ENCODE peak calls at places on chromosomes 2 and 18, in four cellular contexts. W is left ventricle myocardium inferior, G is IMR-90, E is GM12878. O is an unnamed sample.
A peak's percentile ranks its signal among the peaks of the same experiment; 100 is the strongest.

GRCh38 chr18:44957440-44957839 is 276.8 kb downstream of the SETBP1 start:
- DNase-seq in G (no peak), E (no peak), W (no peak), O (no peak)

GRCh38 chr2:70043252-70043875 is 43.9 kb upstream of the PCBP1 start:
- DNase-seq in G (no peak), E (no peak), W (no peak), O (no peak)

GRCh38 chr2:177265386-177265690 is 811 bp upstream of the NFE2L2 start:
- DNase-seq in G (peak; percentile 59), E (no peak), W (peak; percentile 61), O (no peak)

GRCh38 chr2:37326285-37326684 is 1.7 kb upstream of the PRKD3 start:
- DNase-seq in E (no peak), W (no peak), G (peak; percentile 86), O (no peak)

GRCh38 chr2:72738096-72738495 is 87.7 kb downstream of the EXOC6B start:
- DNase-seq in G (peak; percentile 73), W (no peak), E (no peak), O (no peak)

GRCh38 chr2:10303634-10304378 is 1.1 kb downstream of the HPCAL1 start:
- DNase-seq in E (no peak), G (peak; percentile 56), W (peak; percentile 40), O (peak; percentile 41)

GRCh38 chr2:132037527-132038178 is 124.1 kb downstream of the ANKRD30BL start:
- DNase-seq in E (no peak), W (no peak), G (no peak), O (peak; percentile 14)

GRCh38 chr2:234463626-234464290 is 33.1 kb downstream of the ARL4C start:
- DNase-seq in W (no peak), E (no peak), G (peak; percentile 76), O (no peak)

GRCh38 chr2:235170016-235170415 is 218.2 kb downstream of the SH3BP4 start:
- DNase-seq in W (no peak), E (no peak), G (peak; percentile 43), O (no peak)

DNA sequence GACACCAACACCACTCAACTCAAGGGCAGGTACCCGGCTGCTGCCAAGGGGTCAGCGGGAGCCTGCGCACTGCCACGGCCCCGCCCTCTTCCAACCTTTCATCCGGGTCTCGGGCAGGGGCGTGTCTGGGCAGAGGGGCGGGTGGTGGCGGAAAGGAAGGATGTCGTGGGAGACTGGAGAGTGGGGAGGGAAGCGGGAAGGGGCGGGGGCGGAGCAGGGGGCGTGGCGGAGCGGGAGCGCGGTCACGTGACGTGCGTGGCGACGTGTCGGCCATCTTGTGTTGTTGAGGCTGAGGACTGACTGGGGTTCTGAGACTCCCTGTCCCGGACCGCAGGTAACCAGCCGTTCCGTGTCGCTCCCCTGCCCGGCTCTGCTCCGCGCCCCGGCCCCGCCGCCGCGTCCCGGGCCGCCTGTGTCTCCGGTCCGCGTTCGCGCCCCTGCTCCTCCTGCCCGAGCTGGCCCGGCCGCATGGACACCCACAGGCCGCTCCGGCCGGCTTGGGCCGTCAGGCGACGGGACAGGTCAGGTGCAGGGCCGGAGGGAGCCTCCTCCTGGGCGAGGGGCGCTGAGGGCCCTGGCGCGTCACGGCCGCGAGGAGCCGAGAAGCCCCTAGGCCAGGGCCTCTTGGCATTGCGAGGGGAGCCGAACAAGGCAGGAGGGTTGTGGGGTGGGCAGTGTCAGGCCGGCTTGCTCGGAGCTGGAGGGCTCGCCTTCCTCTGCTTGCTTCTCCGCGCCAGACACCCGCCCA is at the start of gene GIGYF2:
- DNase-seq in E (peak; percentile 86), G (peak; percentile 92), W (peak; percentile 97), O (peak; percentile 98)
- TF ChIP-seq CTCF in E (no peak), G (no peak), W (no peak), O (no peak)

DNA sequence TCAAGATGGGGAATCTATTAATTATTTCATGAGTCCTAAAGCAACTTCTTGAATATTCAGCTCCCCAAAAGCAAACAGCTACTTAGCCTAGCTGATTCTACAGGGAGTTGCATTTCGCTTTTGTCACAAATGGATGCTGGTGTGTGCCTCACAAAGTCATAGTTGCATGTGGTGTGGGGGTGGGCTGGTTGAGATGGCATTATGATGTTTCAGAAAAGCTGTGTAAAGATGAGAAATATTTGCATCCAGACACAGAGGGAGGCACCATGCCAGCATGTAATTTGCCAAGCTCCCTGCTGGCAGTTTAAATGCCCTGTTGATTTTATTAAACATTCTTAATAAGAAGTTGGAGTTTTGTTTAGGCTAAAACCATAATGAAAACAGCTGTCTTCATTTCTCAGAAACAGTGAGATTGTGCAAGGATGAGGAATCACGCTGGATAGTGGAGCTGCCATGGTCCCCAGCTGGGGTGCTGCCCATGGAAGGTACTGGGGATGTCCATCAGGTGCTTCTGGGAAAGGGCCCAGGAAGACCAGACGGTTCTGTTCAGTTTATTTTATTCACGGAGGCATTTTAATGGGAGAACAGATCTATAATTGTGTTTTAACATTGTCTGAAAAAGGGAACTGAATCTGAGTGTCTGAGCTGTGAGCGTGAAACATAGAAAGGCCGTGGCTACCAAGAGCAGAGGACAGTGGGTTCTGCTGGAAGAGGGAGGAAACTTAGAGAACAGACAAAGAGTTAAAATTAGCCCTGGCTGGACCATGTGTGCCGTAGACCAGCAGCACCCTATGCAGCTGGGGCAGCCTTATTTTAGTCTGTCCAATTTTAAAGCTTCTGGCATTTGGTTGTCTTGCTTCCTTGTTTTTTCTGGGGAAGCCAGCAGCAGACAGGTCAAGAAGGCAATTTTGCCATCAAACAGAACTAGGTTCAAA is 177.1 kb downstream of the FAM210A start:
- DNase-seq in E (no peak), G (no peak), W (no peak), O (no peak)
- H3K27me3 ChIP-seq in E (no peaks in the 10 kb centered on the region), G (peaks cover 8% of the 10 kb centered on the region), W (no peaks in the 10 kb centered on the region), O (no peaks in the 10 kb centered on the region)

GRCh38 chr18:41558744-41559143 is 396.3 kb upstream of the PIK3C3 start:
- DNase-seq in E (no peak), W (no peak), G (no peak), O (no peak)
- H3K4me3 ChIP-seq in E (no peak overlapping the region), W (no peak overlapping the region), G (no peak overlapping the region), O (no peak overlapping the region)

DNA sequence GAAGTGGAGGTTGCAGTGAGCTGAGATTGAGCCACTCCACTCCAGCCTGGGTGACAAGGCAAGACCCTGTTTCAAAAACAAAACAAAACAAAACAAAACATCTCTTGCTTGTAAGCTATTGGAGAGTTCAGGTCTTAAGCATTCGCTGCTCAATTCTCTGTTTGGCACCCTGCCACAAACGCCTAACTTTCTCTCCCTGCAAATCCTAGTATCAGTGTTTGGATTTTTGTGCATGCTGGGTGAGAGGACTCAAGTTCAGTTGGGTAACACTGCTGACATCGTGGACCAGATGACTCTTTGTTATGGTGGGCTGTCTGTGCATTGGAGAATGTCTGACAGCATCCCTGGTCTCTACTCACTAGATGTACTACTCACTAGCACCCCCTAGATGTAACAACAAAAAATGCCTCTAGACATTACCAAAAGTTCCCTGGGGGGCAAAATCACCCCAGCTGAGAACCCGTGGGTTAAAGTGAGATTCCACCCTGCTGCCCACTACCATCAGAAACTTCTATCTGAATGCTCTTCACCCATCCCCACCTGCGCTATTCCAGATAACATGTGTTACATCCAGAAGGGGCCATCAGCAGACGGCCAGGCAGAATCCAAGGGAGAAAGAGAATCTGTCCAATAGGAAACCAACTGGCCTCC is 50.9 kb downstream of the CACNB4 start:
- DNase-seq in W (no peak), G (no peak), E (no peak), O (no peak)
- TF ChIP-seq CTCF in W (peak; percentile 37), G (no peak), E (peak; percentile 15), O (peak; percentile 51)

GRCh38 chr2:29627366-29627765 is 294.0 kb downstream of the ALK start:
- DNase-seq in E (no peak), G (peak; percentile 91), W (no peak), O (no peak)
- H3K27me3 ChIP-seq in E (no peaks in the 10 kb centered on the region), G (no peaks in the 10 kb centered on the region), W (peaks cover 32% of the 10 kb centered on the region), O (no peaks in the 10 kb centered on the region)

DNA sequence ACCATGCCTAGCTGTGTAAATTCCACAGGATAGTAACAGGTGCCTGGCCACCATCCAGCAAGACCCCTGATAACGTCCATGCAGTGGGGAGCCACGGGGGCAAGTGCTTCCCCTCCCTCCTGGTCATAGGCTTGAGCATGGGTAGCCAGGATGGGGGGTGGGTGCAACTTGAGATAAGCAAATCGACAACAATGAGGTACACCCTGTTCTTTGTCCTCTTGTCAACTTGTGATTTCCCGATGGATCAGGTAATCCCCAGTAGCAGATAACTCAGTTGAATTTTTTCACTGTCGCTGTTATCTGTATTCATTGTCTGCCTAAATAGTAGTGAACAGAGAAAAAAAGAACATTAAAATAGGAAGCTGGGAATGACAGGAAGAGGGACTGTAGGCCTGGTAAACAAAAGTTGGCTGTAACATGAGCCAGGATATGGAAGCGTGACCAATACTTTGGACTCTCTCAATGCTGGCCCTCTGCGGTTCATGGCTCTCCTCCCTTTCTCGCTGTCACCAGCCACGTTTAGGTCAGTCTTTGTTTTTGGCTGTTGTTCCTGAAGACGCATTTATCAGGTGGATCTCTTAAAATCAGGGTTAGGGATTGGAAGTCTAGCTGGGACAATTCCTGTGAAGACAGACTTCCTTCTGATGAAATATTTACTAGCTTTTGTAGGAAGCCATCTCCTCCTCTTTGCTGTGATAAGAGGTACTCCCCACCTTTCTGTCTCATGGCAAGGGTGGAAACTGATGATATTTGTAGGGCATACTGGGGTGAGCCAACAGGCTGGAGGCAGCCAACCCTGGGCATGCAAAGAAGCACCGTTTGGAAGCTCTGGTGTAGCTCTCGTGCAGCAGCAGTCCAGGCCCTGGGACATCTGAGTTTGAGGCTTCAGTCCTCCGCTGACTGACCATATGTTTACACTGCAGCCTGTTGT is 42.4 kb downstream of the TCF7L1 start:
- DNase-seq in E (no peak), G (peak; percentile 81), W (no peak), O (no peak)
- H3K4me3 ChIP-seq in E (no peak overlapping the region), G (no peak overlapping the region), W (no peak overlapping the region), O (no peak overlapping the region)